ENCODE peak calls at places on chromosomes 7 and 10, in five cellular contexts. One of them, this sample, is unnamed.

GRCh38 chr7:130397056-130397455 is 16.8 kb downstream of the CPA1 start:
- DNase-seq in lung: no peak
- DNase-seq in IMR-90: no peak
- DNase-seq in stomach: no peak
- DNase-seq in lower leg skin: no peak
- DNase-seq in this sample: no peak

GRCh38 chr10:133185916-133186315 is 25.9 kb downstream of the KNDC1 start:
- DNase-seq in lung: no peak
- DNase-seq in IMR-90: no peak
- DNase-seq in stomach: no peak
- DNase-seq in lower leg skin: no peak
- DNase-seq in this sample: no peak

GRCh38 chr10:102505462-102506115 is 1.8 kb downstream of the SUFU start:
- DNase-seq in lung: no peak
- DNase-seq in IMR-90: no peak
- DNase-seq in stomach: no peak
- DNase-seq in lower leg skin: no peak
- DNase-seq in this sample: no peak

GRCh38 chr7:158710651-158711102 is 6.1 kb upstream of the NCAPG2 start:
- DNase-seq in lung: no peak
- DNase-seq in IMR-90: peak; percentile 23
- DNase-seq in stomach: no peak
- DNase-seq in lower leg skin: no peak
- DNase-seq in this sample: peak; percentile 75

GRCh38 chr7:76047305-76047810 is 442 bp downstream of the STYXL1 start:
- DNase-seq in lung: no peak
- DNase-seq in IMR-90: no peak
- DNase-seq in stomach: no peak
- DNase-seq in lower leg skin: no peak
- DNase-seq in this sample: peak; percentile 21

GRCh38 chr10:116158036-116158435 is 115.0 kb downstream of the GFRA1 start:
- DNase-seq in lung: no peak
- DNase-seq in IMR-90: no peak
- DNase-seq in stomach: no peak
- DNase-seq in lower leg skin: no peak
- DNase-seq in this sample: no peak

GRCh38 chr10:99920901-99921300 is 88.8 kb downstream of the DNMBP start:
- DNase-seq in lung: no peak
- DNase-seq in IMR-90: peak; percentile 64
- DNase-seq in stomach: no peak
- DNase-seq in lower leg skin: no peak
- DNase-seq in this sample: peak; percentile 76

GRCh38 chr10:8305871-8306652 is 251.6 kb downstream of the GATA3 start:
- DNase-seq in lung: no peak
- DNase-seq in IMR-90: no peak
- DNase-seq in stomach: no peak
- DNase-seq in lower leg skin: no peak
- DNase-seq in this sample: peak; percentile 52

GRCh38 chr7:30445770-30446169 is 32.8 kb downstream of the NOD1 start:
- DNase-seq in lung: peak; percentile 85
- DNase-seq in IMR-90: peak; percentile 66
- DNase-seq in stomach: peak; percentile 65
- DNase-seq in lower leg skin: peak; percentile 91
- DNase-seq in this sample: peak; percentile 66

GRCh38 chr7:136877990-136878389 is 9.5 kb downstream of the CHRM2 start:
- DNase-seq in lung: no peak
- DNase-seq in IMR-90: peak; percentile 35
- DNase-seq in stomach: no peak
- DNase-seq in lower leg skin: no peak
- DNase-seq in this sample: peak; percentile 1

GRCh38 chr10:126062132-126063032 is 166.0 kb downstream of the FANK1 start:
- DNase-seq in lung: peak; percentile 77
- DNase-seq in IMR-90: peak; percentile 98
- DNase-seq in stomach: peak; percentile 51
- DNase-seq in lower leg skin: peak; percentile 98
- DNase-seq in this sample: peak; percentile 98

GRCh38 chr7:98119257-98119918 is 12.7 kb downstream of the LMTK2 start:
- DNase-seq in lung: no peak
- DNase-seq in IMR-90: peak; percentile 79
- DNase-seq in stomach: no peak
- DNase-seq in lower leg skin: no peak
- DNase-seq in this sample: peak; percentile 69

GRCh38 chr7:47846117-47846836 is 102.0 kb downstream of the PKD1L1 start:
- DNase-seq in lung: peak; percentile 20
- DNase-seq in IMR-90: peak; percentile 49
- DNase-seq in stomach: no peak
- DNase-seq in lower leg skin: no peak
- DNase-seq in this sample: peak; percentile 35

GRCh38 chr7:38413784-38414183 is 140.3 kb upstream of the TARP start:
- DNase-seq in lung: no peak
- DNase-seq in IMR-90: no peak
- DNase-seq in stomach: no peak
- DNase-seq in lower leg skin: no peak
- DNase-seq in this sample: no peak

GRCh38 chr7:2296830-2297229 is 17.4 kb downstream of the SNX8 start:
- DNase-seq in lung: no peak
- DNase-seq in IMR-90: no peak
- DNase-seq in stomach: no peak
- DNase-seq in lower leg skin: no peak
- DNase-seq in this sample: no peak

GRCh38 chr10:63261496-63261895 is 128.4 kb downstream of the NRBF2 start:
- DNase-seq in lung: no peak
- DNase-seq in IMR-90: peak; percentile 41
- DNase-seq in stomach: no peak
- DNase-seq in lower leg skin: no peak
- DNase-seq in this sample: no peak

GRCh38 chr7:96838481-96838880 is 128.8 kb upstream of the SEM1 start:
- DNase-seq in lung: no peak
- DNase-seq in IMR-90: no peak
- DNase-seq in stomach: no peak
- DNase-seq in lower leg skin: no peak
- DNase-seq in this sample: no peak

GRCh38 chr7:2800923-2801682 is 43.0 kb downstream of the GNA12 start:
- DNase-seq in lung: no peak
- DNase-seq in IMR-90: peak; percentile 73
- DNase-seq in stomach: no peak
- DNase-seq in lower leg skin: peak; percentile 84
- DNase-seq in this sample: peak; percentile 84

GRCh38 chr7:139711991-139712753 is 65.6 kb downstream of the HIPK2 start:
- DNase-seq in lung: no peak
- DNase-seq in IMR-90: no peak
- DNase-seq in stomach: no peak
- DNase-seq in lower leg skin: no peak
- DNase-seq in this sample: no peak

GRCh38 chr7:48141551-48141950 is 29.7 kb upstream of the ABCA13 start:
- DNase-seq in lung: no peak
- DNase-seq in IMR-90: no peak
- DNase-seq in stomach: no peak
- DNase-seq in lower leg skin: no peak
- DNase-seq in this sample: no peak

GRCh38 chr10:58647366-58647765 is 134.7 kb downstream of the BICC1 start:
- DNase-seq in lung: no peak
- DNase-seq in IMR-90: no peak
- DNase-seq in stomach: no peak
- DNase-seq in lower leg skin: no peak
- DNase-seq in this sample: no peak

GRCh38 chr7:157233677-157234076 is 95.0 kb downstream of the UBE3C start:
- DNase-seq in lung: no peak
- DNase-seq in IMR-90: peak; percentile 12
- DNase-seq in stomach: no peak
- DNase-seq in lower leg skin: no peak
- DNase-seq in this sample: peak; percentile 36

GRCh38 chr7:93133020-93133419 is 15.2 kb downstream of the SAMD9L start:
- DNase-seq in lung: no peak
- DNase-seq in IMR-90: no peak
- DNase-seq in stomach: no peak
- DNase-seq in lower leg skin: no peak
- DNase-seq in this sample: no peak

GRCh38 chr10:2921956-2922680 is 145.2 kb upstream of the PFKP start:
- DNase-seq in lung: no peak
- DNase-seq in IMR-90: peak; percentile 65
- DNase-seq in stomach: no peak
- DNase-seq in lower leg skin: no peak
- DNase-seq in this sample: peak; percentile 14

GRCh38 chr7:101127460-101128039 is 646 bp downstream of the SERPINE1 start:
- DNase-seq in lung: no peak
- DNase-seq in IMR-90: no peak
- DNase-seq in stomach: no peak
- DNase-seq in lower leg skin: no peak
- DNase-seq in this sample: no peak

GRCh38 chr7:101128040-101128834 is 1.3 kb downstream of the SERPINE1 start:
- DNase-seq in lung: no peak
- DNase-seq in IMR-90: no peak
- DNase-seq in stomach: no peak
- DNase-seq in lower leg skin: no peak
- DNase-seq in this sample: peak; percentile 65

GRCh38 chr7:101124376-101125056 is 2.4 kb upstream of the SERPINE1 start:
- DNase-seq in lung: no peak
- DNase-seq in IMR-90: peak; percentile 88
- DNase-seq in stomach: no peak
- DNase-seq in lower leg skin: no peak
- DNase-seq in this sample: peak; percentile 97

GRCh38 chr7:101125989-101126650 is 784 bp upstream of the SERPINE1 start:
- DNase-seq in lung: peak; percentile 44
- DNase-seq in IMR-90: peak; percentile 75
- DNase-seq in stomach: peak; percentile 27
- DNase-seq in lower leg skin: peak; percentile 92
- DNase-seq in this sample: peak; percentile 90

GRCh38 chr7:101126651-101127459 is at the start of gene SERPINE1:
- DNase-seq in lung: peak; percentile 80
- DNase-seq in IMR-90: peak; percentile 100
- DNase-seq in stomach: peak; percentile 58
- DNase-seq in lower leg skin: peak; percentile 97
- DNase-seq in this sample: peak; percentile 99
- H3K4me3 ChIP-seq in lung: peak within 1 kb of the TSS; percentile 50
- H3K4me3 ChIP-seq in IMR-90: peak within 1 kb of the TSS; percentile 56
- H3K4me3 ChIP-seq in stomach: peak within 1 kb of the TSS; percentile 37
- H3K4me3 ChIP-seq in lower leg skin: no peak within 1 kb of the TSS
- H3K4me3 ChIP-seq in this sample: peak within 1 kb of the TSS; percentile 97

GRCh38 chr10:80471715-80472233 is 17.7 kb downstream of the TSPAN14 start:
- DNase-seq in lung: no peak
- DNase-seq in IMR-90: no peak
- DNase-seq in stomach: no peak
- DNase-seq in lower leg skin: no peak
- DNase-seq in this sample: no peak
- H3K4me3 ChIP-seq in lung: no peak overlapping the region
- H3K4me3 ChIP-seq in IMR-90: no peak overlapping the region
- H3K4me3 ChIP-seq in stomach: no peak overlapping the region
- H3K4me3 ChIP-seq in lower leg skin: no peak overlapping the region
- H3K4me3 ChIP-seq in this sample: no peak overlapping the region

GRCh38 chr10:112959207-112959838 is 9.3 kb downstream of the TCF7L2 start:
- DNase-seq in lung: no peak
- DNase-seq in IMR-90: peak; percentile 39
- DNase-seq in stomach: no peak
- DNase-seq in lower leg skin: no peak
- DNase-seq in this sample: peak; percentile 58
- H3K4me3 ChIP-seq in lung: no peak overlapping the region
- H3K4me3 ChIP-seq in IMR-90: no peak overlapping the region
- H3K4me3 ChIP-seq in stomach: no peak overlapping the region
- H3K4me3 ChIP-seq in lower leg skin: no peak overlapping the region
- H3K4me3 ChIP-seq in this sample: no peak overlapping the region

DNA sequence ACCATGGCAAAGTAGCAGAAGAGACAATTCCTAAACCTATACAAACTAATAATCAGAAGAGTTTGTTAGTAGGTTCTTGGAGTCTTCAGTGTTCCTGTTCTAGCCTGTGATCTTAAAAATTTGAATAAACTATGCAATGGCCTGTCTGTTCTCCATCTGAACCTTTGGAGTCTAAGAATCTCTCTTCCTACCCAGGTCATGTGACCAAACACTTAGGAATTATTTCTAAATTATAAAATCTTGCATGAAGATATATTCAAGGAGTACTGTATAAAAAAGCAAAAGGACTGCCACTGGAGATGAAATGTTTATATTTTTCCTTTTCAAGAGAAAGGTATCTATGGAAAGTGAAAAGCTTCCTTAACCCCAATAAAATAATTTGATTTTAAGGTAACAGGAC is 2.4 kb downstream of the MKI67 start:
- DNase-seq in lung: no peak
- DNase-seq in IMR-90: no peak
- DNase-seq in stomach: no peak
- DNase-seq in lower leg skin: no peak
- DNase-seq in this sample: no peak
- H3K4me3 ChIP-seq in lung: no peak overlapping the region
- H3K4me3 ChIP-seq in IMR-90: no peak overlapping the region
- H3K4me3 ChIP-seq in stomach: no peak overlapping the region
- H3K4me3 ChIP-seq in lower leg skin: no peak overlapping the region
- H3K4me3 ChIP-seq in this sample: no peak overlapping the region

DNA sequence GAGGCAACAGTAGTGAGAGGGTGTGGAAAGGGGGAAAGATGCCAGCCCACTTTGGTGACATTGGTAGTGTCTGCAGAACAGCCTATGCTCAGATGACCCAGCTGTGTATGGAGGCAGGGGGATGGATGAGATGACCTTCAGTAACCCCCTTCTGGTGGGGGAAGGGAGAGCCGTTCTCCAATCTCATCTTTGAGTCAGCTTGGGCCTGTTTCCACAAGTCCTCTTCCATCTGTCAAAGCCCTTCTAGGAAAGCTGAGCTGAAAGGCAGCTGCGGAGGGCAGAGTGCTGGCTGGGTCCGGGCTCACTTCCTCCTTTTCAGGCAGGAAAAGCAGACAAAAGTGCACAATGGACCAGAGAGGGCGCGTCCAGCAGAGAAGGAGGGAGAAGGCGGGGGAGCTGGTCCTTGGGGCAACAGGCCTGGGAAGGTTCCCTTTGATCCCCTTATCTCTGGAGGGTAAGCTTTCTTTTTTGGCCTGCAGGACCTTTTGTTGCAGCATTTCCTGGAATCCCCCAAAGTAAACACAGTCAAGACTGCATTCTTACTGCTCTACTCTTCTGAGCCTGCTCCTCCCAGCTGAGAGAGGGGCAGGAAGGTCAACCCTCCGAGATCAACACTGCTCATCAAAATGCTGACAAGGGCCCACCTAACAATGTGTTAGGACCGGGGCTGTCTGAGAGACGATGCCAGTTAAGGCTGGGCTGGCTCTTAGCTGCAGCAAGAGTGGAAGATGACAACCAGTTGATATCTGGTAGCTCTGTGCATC is 1.2 kb upstream of the LRMDA start:
- DNase-seq in lung: peak; percentile 67
- DNase-seq in IMR-90: no peak
- DNase-seq in stomach: peak; percentile 70
- DNase-seq in lower leg skin: peak; percentile 87
- DNase-seq in this sample: no peak
- H3K4me3 ChIP-seq in lung: no peak overlapping the region
- H3K4me3 ChIP-seq in IMR-90: no peak overlapping the region
- H3K4me3 ChIP-seq in stomach: no peak overlapping the region
- H3K4me3 ChIP-seq in lower leg skin: no peak overlapping the region
- H3K4me3 ChIP-seq in this sample: no peak overlapping the region